ENCODE peak calls at places on chromosomes 1 and 21, in six cellular contexts. P is prostate gland, E is GM12891, D is GM12892, A is GM23338, F is vagina. K is an unnamed sample.

GRCh38 chr1:210251680-210252490 is 19.3 kb downstream of the SERTAD4 start:
- DNase-seq in E (peak), F (no peak), A (peak), D (no peak), P (no peak), K (no peak)

GRCh38 chr1:12166834-12167492 is at the start of gene TNFRSF1B:
- DNase-seq in A (peak), D (peak), F (no peak), E (peak), P (peak), K (peak)

GRCh38 chr1:175508320-175509110 is 234.9 kb downstream of the TNR start:
- DNase-seq in D (no peak), A (no peak), P (no peak), F (no peak), E (no peak), K (no peak)

GRCh38 chr21:18222346-18222745 is 22.3 kb upstream of the CHODL start:
- DNase-seq in F (no peak), A (no peak), P (no peak), E (no peak), D (no peak), K (no peak)

GRCh38 chr1:152983743-152984142 is at the start of gene SPRR1A:
- DNase-seq in F (no peak), E (no peak), D (no peak), P (no peak), A (no peak), K (no peak)

GRCh38 chr1:189429610-189430009 is 1048.1 kb downstream of the BRINP3 start:
- DNase-seq in D (no peak), E (peak), F (no peak), P (no peak), A (peak), K (no peak)

GRCh38 chr1:25095635-25096200 is 136.6 kb downstream of the SYF2 start:
- DNase-seq in P (no peak), D (no peak), A (no peak), F (no peak), E (no peak), K (no peak)

GRCh38 chr1:12518956-12519707 is 98.9 kb downstream of the DHRS3 start:
- DNase-seq in P (peak), F (no peak), E (no peak), D (no peak), A (no peak), K (no peak)

GRCh38 chr1:90721210-90722194 is 4.4 kb upstream of the BARHL2 start:
- DNase-seq in D (no peak), E (no peak), P (no peak), F (no peak), A (peak), K (peak)

GRCh38 chr1:42178249-42178648 is 13.7 kb upstream of the GUCA2A start:
- DNase-seq in P (no peak), F (no peak), D (no peak), A (no peak), E (no peak), K (no peak)

GRCh38 chr1:221897312-221897711 is 155.4 kb upstream of the DUSP10 start:
- DNase-seq in E (no peak), D (no peak), A (no peak), P (no peak), F (no peak), K (no peak)

GRCh38 chr1:38135621-38136414 is 89.2 kb upstream of the POU3F1 start:
- DNase-seq in A (no peak), F (no peak), D (no peak), E (no peak), P (no peak), K (no peak)

GRCh38 chr1:204499511-204500468 is 5.2 kb upstream of the PIK3C2B start:
- DNase-seq in P (no peak), F (no peak), E (no peak), D (no peak), A (no peak), K (no peak)

GRCh38 chr1:175865041-175865766 is 121.8 kb upstream of the TNR start:
- DNase-seq in E (no peak), F (no peak), D (no peak), A (peak), P (no peak), K (no peak)

GRCh38 chr1:72636636-72637035 is 354.3 kb upstream of the NEGR1 start:
- DNase-seq in E (no peak), A (no peak), P (no peak), F (no peak), D (no peak), K (no peak)

GRCh38 chr1:7644906-7645750 is 126.0 kb upstream of the VAMP3 start:
- DNase-seq in D (no peak), A (no peak), F (no peak), E (no peak), P (no peak), K (peak)

GRCh38 chr1:47924649-47925048 is 72.5 kb downstream of the TRABD2B start:
- DNase-seq in D (no peak), P (no peak), F (no peak), E (no peak), A (no peak), K (no peak)

GRCh38 chr1:223732993-223733798 is 20.9 kb downstream of the CAPN2 start:
- DNase-seq in D (no peak), E (no peak), A (no peak), F (no peak), P (no peak), K (no peak)

GRCh38 chr1:15739259-15739658 is 3.0 kb upstream of the TMEM82 start:
- DNase-seq in D (no peak), A (no peak), F (no peak), P (no peak), E (no peak), K (no peak)

GRCh38 chr21:26546698-26547097 is 26.4 kb downstream of the CYYR1 start:
- DNase-seq in P (no peak), E (no peak), F (no peak), D (no peak), A (no peak), K (peak)
- TF ChIP-seq POLR2AphosphoS5 in P (no peak), E (no peak), F (no peak), D (no peak), A (no peak), K (no peak)

GRCh38 chr1:23369335-23370013 is at the start of gene ZNF436:
- DNase-seq in F (no peak), A (peak), P (peak), D (no peak), E (no peak), K (peak)
- TF ChIP-seq POLR2AphosphoS5 in F (no peak), A (no peak), P (peak), D (no peak), E (no peak), K (no peak)

DNA sequence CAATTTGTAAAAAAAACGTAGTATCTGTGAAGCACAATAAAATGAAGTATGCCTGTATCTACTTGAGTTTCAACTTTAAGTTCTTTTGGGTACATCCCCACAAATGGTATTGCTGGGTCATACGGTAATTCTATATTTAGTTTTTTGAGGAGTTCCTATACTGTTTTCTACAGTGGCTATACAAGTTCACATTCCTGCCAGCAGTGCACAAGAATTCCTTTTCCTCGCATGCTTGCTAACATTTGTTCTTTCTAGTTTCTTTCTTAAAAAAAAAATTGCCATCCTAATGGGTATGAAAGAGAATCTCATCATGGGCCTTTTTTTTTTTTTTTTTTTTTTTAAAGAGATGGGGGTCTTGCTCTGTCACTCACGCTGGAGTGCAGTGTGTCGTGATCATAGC is 41.9 kb downstream of the UCK2 start:
- DNase-seq in F (no peak), D (no peak), E (no peak), P (no peak), A (peak), K (no peak)
- TF ChIP-seq POLR2AphosphoS5 in F (no peak), D (no peak), E (no peak), P (no peak), A (no peak), K (no peak)

GRCh38 chr1:93845554-93846150 is 33.4 kb downstream of the DNTTIP2 start:
- DNase-seq in F (no peak), P (no peak), E (no peak), A (peak), D (no peak), K (no peak)

GRCh38 chr1:93848352-93848883 is 30.6 kb downstream of the DNTTIP2 start:
- DNase-seq in E (no peak), A (no peak), F (no peak), D (no peak), P (no peak), K (no peak)

GRCh38 chr1:93846929-93847810 is 31.8 kb downstream of the DNTTIP2 start:
- DNase-seq in D (peak), E (peak), P (peak), A (peak), F (no peak), K (peak)

GRCh38 chr1:93846151-93846928 is 32.7 kb downstream of the DNTTIP2 start:
- DNase-seq in D (peak), E (peak), A (peak), F (no peak), P (peak), K (peak)

GRCh38 chr1:93847811-93848288 is 31.2 kb downstream of the DNTTIP2 start:
- DNase-seq in P (peak), A (peak), E (no peak), D (peak), F (no peak), K (peak)
- TF ChIP-seq POLR2AphosphoS5 in P (no peak), A (peak), E (no peak), D (no peak), F (peak), K (no peak)

DNA sequence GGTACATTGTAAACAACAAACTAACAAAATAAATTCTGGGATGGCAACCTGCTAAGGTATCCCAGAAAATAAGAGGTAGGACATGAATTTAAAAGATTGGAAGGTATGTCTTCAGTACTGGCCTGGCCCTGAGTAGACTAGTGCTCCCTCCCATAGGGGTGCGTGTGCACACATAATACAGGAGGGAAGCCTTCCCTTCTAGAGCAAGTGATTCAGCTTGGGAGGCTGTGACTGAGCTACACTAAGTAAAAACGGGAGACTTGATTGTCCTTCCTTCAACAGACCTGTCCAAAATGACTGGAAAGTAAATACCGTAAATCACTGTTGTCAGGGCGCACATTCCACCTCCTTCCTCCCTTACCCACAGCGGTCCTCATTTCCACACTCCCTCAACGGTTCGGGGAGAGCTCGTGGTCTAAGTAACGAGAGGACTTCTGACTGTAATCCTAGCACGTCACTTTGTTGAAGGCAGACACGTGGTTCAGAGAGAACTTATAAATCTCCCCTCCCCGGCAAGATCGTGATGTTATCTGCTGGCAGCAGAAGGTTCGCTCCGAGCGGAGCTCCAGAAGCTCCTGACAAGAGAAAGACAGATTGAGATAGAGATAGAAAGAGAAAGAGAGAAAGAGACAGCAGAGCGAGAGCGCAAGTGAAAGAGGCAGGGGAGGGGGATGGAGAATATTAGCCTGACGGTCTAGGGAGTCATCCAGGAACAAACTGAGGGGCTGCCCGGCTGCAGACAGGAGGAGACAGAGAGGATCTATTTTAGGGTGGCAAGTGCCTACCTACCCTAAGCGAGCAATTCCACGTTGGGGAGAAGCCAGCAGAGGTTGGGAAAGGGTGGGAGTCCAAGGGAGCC is at the start of gene TGFB2:
- DNase-seq in D (no peak), F (no peak), E (no peak), P (peak), A (peak), K (no peak)
- TF ChIP-seq POLR2AphosphoS5 in D (no peak), F (no peak), E (no peak), P (peak), A (no peak), K (no peak)

GRCh38 chr1:150472606-150473200 is 14.5 kb upstream of the TARS2 start:
- DNase-seq in D (no peak), E (no peak), F (no peak), P (no peak), A (peak), K (no peak)
- TF ChIP-seq POLR2AphosphoS5 in D (no peak), E (no peak), F (no peak), P (no peak), A (no peak), K (no peak)

DNA sequence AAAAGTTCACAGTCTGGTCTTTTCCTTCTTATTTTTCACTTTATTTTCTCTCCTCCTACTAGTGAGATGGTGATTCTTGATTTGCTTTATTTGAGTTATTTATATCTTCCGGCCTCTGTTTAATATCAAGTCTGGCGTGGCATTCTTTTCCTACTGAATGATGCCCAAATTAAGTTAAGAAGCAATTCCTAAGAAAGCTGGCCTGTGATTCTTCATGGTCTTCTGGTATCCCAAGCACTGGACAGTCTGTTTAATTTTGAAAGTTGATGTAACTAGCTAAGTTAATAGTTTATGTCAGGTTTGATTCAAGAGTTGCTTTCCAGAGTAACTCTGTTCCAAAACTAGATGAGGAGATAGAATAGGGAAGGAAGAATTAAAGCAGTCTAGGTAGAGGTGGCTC is 9.2 kb upstream of the ENAH start:
- DNase-seq in P (no peak), E (no peak), A (no peak), D (no peak), F (no peak), K (no peak)
- TF ChIP-seq POLR2AphosphoS5 in P (peak), E (no peak), A (no peak), D (no peak), F (peak), K (no peak)